ENCODE peak calls at places on chromosome 10, in eight cellular contexts. L is Karpas-422; P is bronchial epithelial cell; Y is spleen; W is body of pancreas; I is central memory CD4-positive, alpha-beta T cell; C is NCI-H774; M is glutamatergic neuron. D is an unnamed sample.

GRCh38 chr10:107994621-107995274 is 830.2 kb upstream of the SORCS1 start:
- DNase-seq in Y (no peak), C (no peak), I (no peak), L (no peak), M (no peak), P (peak; percentile 65), W (no peak), D (no peak)

GRCh38 chr10:125284875-125285597 is 124.7 kb upstream of the CTBP2 start:
- DNase-seq in Y (no peak), L (peak; percentile 73), M (no peak), C (no peak), P (peak; percentile 41), I (no peak), W (no peak), D (no peak)

GRCh38 chr10:121058082-121058481 is 206.9 kb downstream of the WDR11 start:
- DNase-seq in I (no peak), Y (no peak), C (no peak), W (no peak), P (no peak), L (no peak), M (no peak), D (no peak)

GRCh38 chr10:99958287-99958686 is 51.5 kb downstream of the DNMBP start:
- DNase-seq in L (no peak), Y (no peak), W (no peak), I (no peak), P (no peak), C (no peak), M (no peak), D (no peak)

GRCh38 chr10:92822060-92822634 is 26.2 kb upstream of the EXOC6 start:
- DNase-seq in C (no peak), L (no peak), W (no peak), P (peak; percentile 89), I (no peak), Y (no peak), M (no peak), D (no peak)

GRCh38 chr10:98920807-98921206 is 314.8 kb downstream of the HPSE2 start:
- DNase-seq in M (no peak), L (no peak), Y (no peak), W (no peak), I (no peak), C (no peak), P (no peak), D (no peak)

GRCh38 chr10:47458466-47459154 is 25.3 kb downstream of the ANXA8 start:
- DNase-seq in C (no peak), I (no peak), P (peak; percentile 74), M (no peak), L (no peak), Y (no peak), W (no peak), D (no peak)

GRCh38 chr10:61628199-61628874 is 34.4 kb upstream of the CABCOCO1 start:
- DNase-seq in I (no peak), Y (no peak), M (no peak), W (no peak), P (peak; percentile 72), C (no peak), L (no peak), D (no peak)

GRCh38 chr10:44911081-44911540 is at the start of gene TMEM72:
- DNase-seq in Y (no peak), W (peak; percentile 89), C (no peak), P (no peak), I (no peak), L (no peak), M (peak; percentile 41), D (no peak)

GRCh38 chr10:48779546-48780152 is 95.0 kb downstream of the WDFY4 start:
- DNase-seq in M (no peak), W (no peak), I (no peak), Y (no peak), C (no peak), L (no peak), P (no peak), D (no peak)

GRCh38 chr10:43054593-43054992 is 22.3 kb upstream of the RET start:
- DNase-seq in L (peak; percentile 14), Y (peak; percentile 59), W (no peak), P (no peak), M (no peak), I (no peak), C (no peak), D (no peak)

GRCh38 chr10:52877453-52877852 is 104.9 kb upstream of the MBL2 start:
- DNase-seq in L (peak; percentile 42), C (no peak), I (no peak), M (no peak), Y (no peak), P (peak; percentile 18), W (no peak), D (no peak)

GRCh38 chr10:117997673-117998072 is 49.1 kb downstream of the RAB11FIP2 start:
- DNase-seq in Y (no peak), W (no peak), M (no peak), C (no peak), I (no peak), L (no peak), P (no peak), D (no peak)

GRCh38 chr10:44966816-44967509 is 7.4 kb downstream of the RASSF4 start:
- DNase-seq in L (no peak), Y (peak; percentile 68), M (no peak), C (no peak), P (no peak), I (no peak), W (peak; percentile 7), D (no peak)

GRCh38 chr10:112677689-112678088 is 230.7 kb downstream of the VTI1A start:
- DNase-seq in P (no peak), W (no peak), M (no peak), I (no peak), Y (no peak), L (no peak), C (no peak), D (no peak)

D was measured in activated naive CD4-positive, alpha-beta T cell treated with Interleukin-2 at 50 U/mL for 16 hours.